ENCODE peak calls at places on chromosomes 4 and X, in six cellular contexts. E is thyroid gland, B is ovary, X is GM12865, F is HL-60, K is uterus. V is an unnamed sample.

GRCh38 chr4:158770671-158771070 is 1.8 kb downstream of the FNIP2 start:
- DNase-seq in E (no peak), B (no peak), X (no peak), F (no peak), K (no peak), V (no peak)

GRCh38 chr4:28233758-28234157 is 1373.1 kb downstream of the STIM2 start:
- DNase-seq in E (no peak), B (no peak), X (no peak), F (no peak), K (no peak), V (no peak)

GRCh38 chr4:14289708-14290107 is 662.2 kb upstream of the BOD1L1 start:
- DNase-seq in E (no peak), B (no peak), X (no peak), F (no peak), K (no peak), V (no peak)

GRCh38 chrX:70331161-70331560 is 41.3 kb downstream of the KIF4A start:
- DNase-seq in E (no peak), B (no peak), X (no peak), F (no peak), K (no peak), V (no peak)

GRCh38 chrX:148609766-148610698 is 109.6 kb downstream of the AFF2 start:
- DNase-seq in E (no peak), B (no peak), X (peak; percentile 49), F (peak; percentile 58), K (no peak), V (peak; percentile 4)

GRCh38 chrX:50691820-50692219 is 122.2 kb downstream of the SHROOM4 start:
- DNase-seq in E (no peak), B (no peak), X (peak; percentile 48), F (no peak), K (no peak), V (peak; percentile 14)

GRCh38 chrX:29419774-29420553 is 795.4 kb upstream of the MAGEB2 start:
- DNase-seq in E (no peak), B (no peak), X (peak; percentile 4), F (no peak), K (no peak), V (no peak)

GRCh38 chr4:112517067-112517588 is 1.1 kb upstream of the NEUROG2 start:
- DNase-seq in E (no peak), B (no peak), X (peak; percentile 80), F (no peak), K (no peak), V (peak; percentile 81)

GRCh38 chr4:168264903-168265302 is 53.6 kb downstream of the DDX60 start:
- DNase-seq in E (peak; percentile 71), B (no peak), X (no peak), F (no peak), K (no peak), V (no peak)

GRCh38 chr4:115515379-115516171 is 402.2 kb upstream of the NDST4 start:
- DNase-seq in E (no peak), B (no peak), X (peak; percentile 85), F (no peak), K (no peak), V (peak; percentile 25)

GRCh38 chr4:1337376-1337831 is 9.6 kb upstream of the UVSSA start:
- DNase-seq in E (no peak), B (no peak), X (no peak), F (no peak), K (no peak), V (no peak)

GRCh38 chrX:20463296-20464075 is 196.8 kb upstream of the RPS6KA3 start:
- DNase-seq in E (peak; percentile 74), B (no peak), X (peak; percentile 5), F (no peak), K (no peak), V (no peak)

GRCh38 chr4:159048166-159048886 is 54.6 kb upstream of the RAPGEF2 start:
- DNase-seq in E (peak; percentile 84), B (peak; percentile 49), X (no peak), F (no peak), K (peak; percentile 56), V (no peak)

GRCh38 chr4:27714073-27714472 is 853.4 kb downstream of the STIM2 start:
- DNase-seq in E (no peak), B (no peak), X (no peak), F (no peak), K (no peak), V (no peak)

GRCh38 chr4:64158648-64159326 is 250.5 kb downstream of the TECRL start:
- DNase-seq in E (peak; percentile 69), B (no peak), X (peak; percentile 79), F (peak; percentile 43), K (no peak), V (peak; percentile 54)

GRCh38 chrX:51893931-51894696 is 691 bp downstream of the MAGED1 start:
- DNase-seq in E (peak; percentile 56), B (peak; percentile 58), X (peak; percentile 16), F (no peak), K (peak; percentile 48), V (no peak)

GRCh38 chrX:133745361-133745760 is 240.0 kb downstream of the GPC3 start:
- DNase-seq in E (no peak), B (no peak), X (peak; percentile 51), F (no peak), K (no peak), V (no peak)

GRCh38 chrX:120768681-120769080 is 107.0 kb downstream of the CT47B1 start:
- DNase-seq in E (no peak), B (no peak), X (no peak), F (no peak), K (no peak), V (no peak)

GRCh38 chrX:22097295-22097694 is 65.2 kb downstream of the PHEX start:
- DNase-seq in E (no peak), B (no peak), X (no peak), F (no peak), K (no peak), V (no peak)

GRCh38 chr4:174154455-174154854 is 129.0 kb downstream of the FBXO8 start:
- DNase-seq in E (no peak), B (peak; percentile 13), X (no peak), F (no peak), K (no peak), V (no peak)

GRCh38 chr4:183987987-183988392 is 82.9 kb downstream of the STOX2 start:
- DNase-seq in E (peak; percentile 68), B (peak; percentile 55), X (no peak), F (peak; percentile 72), K (peak; percentile 54), V (no peak)

GRCh38 chr4:150501019-150501727 is 80.8 kb upstream of the MAB21L2 start:
- DNase-seq in E (no peak), B (no peak), X (no peak), F (peak; percentile 22), K (no peak), V (no peak)

GRCh38 chr4:139912423-139912822 is 241.6 kb downstream of the MAML3 start:
- DNase-seq in E (no peak), B (no peak), X (no peak), F (no peak), K (no peak), V (no peak)

GRCh38 chr4:75344915-75345314 is 169.3 kb downstream of the RCHY1 start:
- DNase-seq in E (no peak), B (no peak), X (no peak), F (no peak), K (no peak), V (no peak)

GRCh38 chr4:187504974-187505797 is 490.4 kb upstream of the ZFP42 start:
- DNase-seq in E (no peak), B (no peak), X (no peak), F (no peak), K (no peak), V (no peak)

GRCh38 chr4:185803015-185803414 is 9.0 kb downstream of the SORBS2 start:
- DNase-seq in E (no peak), B (no peak), X (no peak), F (no peak), K (no peak), V (no peak)

GRCh38 chr4:119592708-119593298 is 35.8 kb downstream of the PDE5A start:
- DNase-seq in E (no peak), B (no peak), X (no peak), F (no peak), K (no peak), V (no peak)

GRCh38 chrX:6021316-6022091 is 207.2 kb downstream of the NLGN4X start:
- DNase-seq in E (no peak), B (no peak), X (peak; percentile 37), F (no peak), K (no peak), V (peak; percentile 8)

GRCh38 chr4:76199664-76200211 is 13.9 kb downstream of the SCARB2 start:
- DNase-seq in E (peak; percentile 45), B (no peak), X (peak; percentile 95), F (no peak), K (no peak), V (peak; percentile 59)

GRCh38 chr4:48022192-48022799 is 5.7 kb downstream of the NIPAL1 start:
- DNase-seq in E (no peak), B (no peak), X (no peak), F (no peak), K (no peak), V (no peak)

GRCh38 chr4:52982246-52982950 is 120.3 kb downstream of the RASL11B start:
- DNase-seq in E (no peak), B (no peak), X (peak; percentile 31), F (no peak), K (no peak), V (peak; percentile 34)

GRCh38 chr4:654871-655734 is 19.0 kb downstream of the ATP5ME start:
- DNase-seq in E (no peak), B (no peak), X (no peak), F (no peak), K (no peak), V (no peak)

GRCh38 chr4:185020863-185021761 is 2.8 kb downstream of the HELT start:
- DNase-seq in E (no peak), B (no peak), X (no peak), F (no peak), K (no peak), V (no peak)

GRCh38 chrX:39504227-39504626 is 593.5 kb downstream of the BCOR start:
- DNase-seq in E (no peak), B (no peak), X (no peak), F (no peak), K (no peak), V (no peak)
- TF ChIP-seq CTCF in E (no peak), B (no peak), X (no peak), F (no peak), K (no peak), V (no peak)

GRCh38 chr4:89298788-89299152 is 8.8 kb downstream of the GPRIN3 start:
- DNase-seq in E (no peak), B (no peak), X (no peak), F (no peak), K (no peak), V (no peak)
- TF ChIP-seq CTCF in E (no peak), B (no peak), X (no peak), F (no peak), K (no peak), V (no peak)

GRCh38 chr4:109803924-109804571 is 2.2 kb upstream of the CFI start:
- DNase-seq in E (peak; percentile 6), B (no peak), X (peak; percentile 66), F (no peak), K (no peak), V (peak; percentile 37)
- TF ChIP-seq CTCF in E (peak; percentile 44), B (no peak), X (peak; percentile 51), F (peak; percentile 33), K (no peak), V (no peak)

DNA sequence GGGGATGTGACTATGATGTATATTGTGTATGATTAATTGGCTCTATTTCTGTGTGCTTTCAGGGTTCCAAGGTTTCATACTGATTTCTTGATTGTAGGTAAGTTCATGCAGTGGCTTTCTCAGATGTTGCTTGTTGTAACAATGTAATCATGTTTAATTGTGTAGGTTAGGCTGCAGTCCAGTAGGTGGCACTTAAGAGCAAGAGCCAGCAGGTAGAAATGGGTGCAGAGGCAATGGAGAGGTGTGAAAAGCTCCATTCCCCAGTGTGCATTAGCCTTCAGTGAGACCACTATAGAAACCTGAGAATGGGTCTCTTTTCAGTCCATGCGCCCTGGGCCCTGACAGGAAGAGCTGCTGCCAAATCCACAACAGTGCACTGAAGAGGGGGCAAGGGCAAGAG is 28.2 kb downstream of the DCAF12L2 start:
- DNase-seq in E (no peak), B (no peak), X (peak; percentile 0), F (no peak), K (no peak), V (no peak)
- TF ChIP-seq CTCF in E (no peak), B (no peak), X (peak; percentile 8), F (no peak), K (no peak), V (no peak)

V was measured in GM20000.